ENCODE peak calls at places on chromosome 1, in six cellular contexts. One of them, this sample, is unnamed.

GRCh38 chr1:34780528-34780927 is 486 bp upstream of the GJB3 start:
- DNase-seq in hypothalamus: no peak
- DNase-seq in psoas muscle: peak; percentile 4
- DNase-seq in esophagus muscularis mucosa: no peak
- DNase-seq in aorta: no peak
- DNase-seq in PC-3: peak; percentile 34
- DNase-seq in this sample: no peak

GRCh38 chr1:24558902-24559791 is 3.3 kb downstream of the NCMAP start:
- DNase-seq in PC-3: peak; percentile 88
- DNase-seq in hypothalamus: no peak
- DNase-seq in psoas muscle: peak; percentile 75
- DNase-seq in aorta: peak; percentile 77
- DNase-seq in esophagus muscularis mucosa: no peak
- DNase-seq in this sample: no peak

GRCh38 chr1:228830954-228831481 is 95.7 kb downstream of the RHOU start:
- DNase-seq in psoas muscle: no peak
- DNase-seq in PC-3: peak; percentile 87
- DNase-seq in aorta: no peak
- DNase-seq in hypothalamus: no peak
- DNase-seq in esophagus muscularis mucosa: no peak
- DNase-seq in this sample: no peak

GRCh38 chr1:12204140-12204539 is 25.7 kb upstream of the VPS13D start:
- DNase-seq in hypothalamus: no peak
- DNase-seq in PC-3: no peak
- DNase-seq in psoas muscle: no peak
- DNase-seq in esophagus muscularis mucosa: no peak
- DNase-seq in aorta: no peak
- DNase-seq in this sample: no peak

GRCh38 chr1:55444660-55445059 is 229.5 kb upstream of the USP24 start:
- DNase-seq in PC-3: no peak
- DNase-seq in psoas muscle: no peak
- DNase-seq in aorta: no peak
- DNase-seq in hypothalamus: no peak
- DNase-seq in esophagus muscularis mucosa: no peak
- DNase-seq in this sample: no peak

GRCh38 chr1:20787775-20788488 is 825 bp upstream of the HP1BP3 start:
- DNase-seq in PC-3: peak; percentile 53
- DNase-seq in hypothalamus: no peak
- DNase-seq in psoas muscle: no peak
- DNase-seq in esophagus muscularis mucosa: peak; percentile 86
- DNase-seq in aorta: no peak
- DNase-seq in this sample: no peak

GRCh38 chr1:115299266-115299665 is 38.8 kb downstream of the NGF start:
- DNase-seq in PC-3: no peak
- DNase-seq in esophagus muscularis mucosa: no peak
- DNase-seq in aorta: no peak
- DNase-seq in psoas muscle: no peak
- DNase-seq in hypothalamus: no peak
- DNase-seq in this sample: no peak

GRCh38 chr1:27451346-27451745 is 38.6 kb downstream of the WASF2 start:
- DNase-seq in aorta: no peak
- DNase-seq in psoas muscle: no peak
- DNase-seq in hypothalamus: no peak
- DNase-seq in esophagus muscularis mucosa: no peak
- DNase-seq in PC-3: no peak
- DNase-seq in this sample: no peak

GRCh38 chr1:119594386-119594785 is 53.7 kb downstream of the ZNF697 start:
- DNase-seq in hypothalamus: no peak
- DNase-seq in esophagus muscularis mucosa: no peak
- DNase-seq in aorta: no peak
- DNase-seq in PC-3: peak; percentile 69
- DNase-seq in psoas muscle: no peak
- DNase-seq in this sample: no peak

GRCh38 chr1:226365831-226366231 is 42.1 kb downstream of the PARP1 start:
- DNase-seq in psoas muscle: no peak
- DNase-seq in hypothalamus: no peak
- DNase-seq in PC-3: peak; percentile 49
- DNase-seq in aorta: no peak
- DNase-seq in esophagus muscularis mucosa: no peak
- DNase-seq in this sample: no peak

GRCh38 chr1:46483597-46483996 is 6.0 kb upstream of the DMBX1 start:
- DNase-seq in esophagus muscularis mucosa: no peak
- DNase-seq in psoas muscle: no peak
- DNase-seq in hypothalamus: no peak
- DNase-seq in aorta: peak; percentile 5
- DNase-seq in PC-3: no peak
- DNase-seq in this sample: no peak

GRCh38 chr1:84300991-84301758 is at the start of gene SAMD13:
- DNase-seq in esophagus muscularis mucosa: no peak
- DNase-seq in PC-3: peak; percentile 70
- DNase-seq in aorta: peak; percentile 80
- DNase-seq in hypothalamus: no peak
- DNase-seq in psoas muscle: peak; percentile 65
- DNase-seq in this sample: no peak

GRCh38 chr1:77428068-77428467 is 146.2 kb downstream of the AK5 start:
- DNase-seq in psoas muscle: no peak
- DNase-seq in hypothalamus: no peak
- DNase-seq in esophagus muscularis mucosa: no peak
- DNase-seq in PC-3: no peak
- DNase-seq in aorta: no peak
- DNase-seq in this sample: no peak

GRCh38 chr1:241838831-241839365 is 9.1 kb upstream of the EXO1 start:
- DNase-seq in psoas muscle: no peak
- DNase-seq in esophagus muscularis mucosa: no peak
- DNase-seq in hypothalamus: no peak
- DNase-seq in aorta: no peak
- DNase-seq in PC-3: peak; percentile 65
- DNase-seq in this sample: no peak

GRCh38 chr1:54283214-54283996 is 83.4 kb downstream of the MRPL37 start:
- DNase-seq in psoas muscle: no peak
- DNase-seq in aorta: no peak
- DNase-seq in hypothalamus: no peak
- DNase-seq in PC-3: no peak
- DNase-seq in esophagus muscularis mucosa: no peak
- DNase-seq in this sample: no peak

GRCh38 chr1:204891860-204892259 is 21.2 kb downstream of the NFASC start:
- DNase-seq in psoas muscle: no peak
- DNase-seq in esophagus muscularis mucosa: no peak
- DNase-seq in aorta: no peak
- DNase-seq in hypothalamus: no peak
- DNase-seq in PC-3: no peak
- DNase-seq in this sample: no peak

GRCh38 chr1:62428351-62428750 is 8.5 kb upstream of the USP1 start:
- DNase-seq in PC-3: no peak
- DNase-seq in aorta: no peak
- DNase-seq in psoas muscle: no peak
- DNase-seq in hypothalamus: no peak
- DNase-seq in esophagus muscularis mucosa: no peak
- DNase-seq in this sample: no peak

GRCh38 chr1:180255538-180256352 is 25.7 kb downstream of the LHX4 start:
- DNase-seq in esophagus muscularis mucosa: no peak
- DNase-seq in PC-3: no peak
- DNase-seq in hypothalamus: no peak
- DNase-seq in aorta: no peak
- DNase-seq in psoas muscle: peak; percentile 28
- DNase-seq in this sample: no peak

GRCh38 chr1:231421616-231421970 is 494 bp downstream of the EGLN1 start:
- DNase-seq in psoas muscle: peak; percentile 73
- DNase-seq in esophagus muscularis mucosa: no peak
- DNase-seq in PC-3: peak; percentile 57
- DNase-seq in aorta: peak; percentile 66
- DNase-seq in hypothalamus: no peak
- DNase-seq in this sample: no peak

GRCh38 chr1:179754031-179754624 is 11.0 kb downstream of the FAM163A start:
- DNase-seq in aorta: no peak
- DNase-seq in esophagus muscularis mucosa: no peak
- DNase-seq in PC-3: peak; percentile 79
- DNase-seq in psoas muscle: no peak
- DNase-seq in hypothalamus: no peak
- DNase-seq in this sample: no peak

GRCh38 chr1:235076504-235077162 is 52.0 kb downstream of the TOMM20 start:
- DNase-seq in hypothalamus: no peak
- DNase-seq in psoas muscle: peak; percentile 41
- DNase-seq in PC-3: no peak
- DNase-seq in aorta: peak; percentile 37
- DNase-seq in esophagus muscularis mucosa: no peak
- DNase-seq in this sample: no peak

GRCh38 chr1:145874646-145875045 is 11.0 kb downstream of the ANKRD35 start:
- DNase-seq in PC-3: no peak
- DNase-seq in esophagus muscularis mucosa: no peak
- DNase-seq in psoas muscle: no peak
- DNase-seq in hypothalamus: no peak
- DNase-seq in aorta: no peak
- DNase-seq in this sample: no peak

GRCh38 chr1:179251675-179252074 is 22.2 kb upstream of the ABL2 start:
- DNase-seq in PC-3: peak; percentile 44
- DNase-seq in hypothalamus: no peak
- DNase-seq in psoas muscle: no peak
- DNase-seq in esophagus muscularis mucosa: no peak
- DNase-seq in aorta: no peak
- DNase-seq in this sample: no peak

GRCh38 chr1:93000291-93000690 is 39.0 kb upstream of the DIPK1A start:
- DNase-seq in esophagus muscularis mucosa: peak; percentile 68
- DNase-seq in hypothalamus: no peak
- DNase-seq in psoas muscle: no peak
- DNase-seq in aorta: no peak
- DNase-seq in PC-3: no peak
- DNase-seq in this sample: no peak

GRCh38 chr1:160410412-160411005 is 10.1 kb downstream of the VANGL2 start:
- DNase-seq in PC-3: no peak
- DNase-seq in hypothalamus: no peak
- DNase-seq in esophagus muscularis mucosa: no peak
- DNase-seq in psoas muscle: no peak
- DNase-seq in aorta: no peak
- DNase-seq in this sample: no peak

GRCh38 chr1:107795994-107796393 is 169.0 kb downstream of the VAV3 start:
- DNase-seq in hypothalamus: no peak
- DNase-seq in esophagus muscularis mucosa: no peak
- DNase-seq in PC-3: no peak
- DNase-seq in aorta: no peak
- DNase-seq in psoas muscle: no peak
- DNase-seq in this sample: no peak

GRCh38 chr1:119316870-119317416 is 51.6 kb upstream of the HAO2 start:
- DNase-seq in esophagus muscularis mucosa: no peak
- DNase-seq in hypothalamus: no peak
- DNase-seq in aorta: no peak
- DNase-seq in PC-3: peak; percentile 21
- DNase-seq in psoas muscle: no peak
- DNase-seq in this sample: no peak

GRCh38 chr1:5911871-5912271 is 80.4 kb downstream of the NPHP4 start:
- DNase-seq in esophagus muscularis mucosa: no peak
- DNase-seq in aorta: no peak
- DNase-seq in PC-3: no peak
- DNase-seq in psoas muscle: no peak
- DNase-seq in hypothalamus: no peak
- DNase-seq in this sample: peak; percentile 70

GRCh38 chr1:177871633-177872562 is 98.0 kb downstream of the SEC16B start:
- DNase-seq in PC-3: no peak
- DNase-seq in aorta: no peak
- DNase-seq in esophagus muscularis mucosa: peak; percentile 55
- DNase-seq in hypothalamus: no peak
- DNase-seq in psoas muscle: no peak
- DNase-seq in this sample: no peak

GRCh38 chr1:227255086-227255732 is 63.1 kb downstream of the CDC42BPA start:
- DNase-seq in hypothalamus: no peak
- DNase-seq in psoas muscle: no peak
- DNase-seq in aorta: no peak
- DNase-seq in esophagus muscularis mucosa: no peak
- DNase-seq in PC-3: no peak
- DNase-seq in this sample: no peak

GRCh38 chr1:241706967-241707366 is 54.9 kb downstream of the WDR64 start:
- DNase-seq in hypothalamus: no peak
- DNase-seq in PC-3: peak; percentile 100
- DNase-seq in esophagus muscularis mucosa: no peak
- DNase-seq in psoas muscle: no peak
- DNase-seq in aorta: no peak
- DNase-seq in this sample: no peak